ENCODE peak calls at places on chromosomes 16 and 17, in nine cellular contexts. One of them, this sample, is unnamed.

GRCh38 chr16:14405611-14406537 is 224.2 kb downstream of the PARN start:
- DNase-seq in thoracic aorta: no peak
- DNase-seq in MM.1S: peak
- DNase-seq in AG04450: no peak
- DNase-seq in GM23338: peak
- DNase-seq in gastrocnemius medialis: peak
- DNase-seq in choroid plexus epithelial cell: no peak
- DNase-seq in lower leg skin: no peak
- DNase-seq in GM12865: peak
- DNase-seq in this sample: no peak

GRCh38 chr17:82930924-82931695 is 91.3 kb upstream of the ZNF750 start:
- DNase-seq in GM12865: no peak
- DNase-seq in MM.1S: no peak
- DNase-seq in choroid plexus epithelial cell: no peak
- DNase-seq in gastrocnemius medialis: no peak
- DNase-seq in AG04450: no peak
- DNase-seq in GM23338: no peak
- DNase-seq in thoracic aorta: no peak
- DNase-seq in lower leg skin: no peak
- DNase-seq in this sample: no peak

GRCh38 chr16:2388875-2389433 is 40.3 kb upstream of the CCNF start:
- DNase-seq in AG04450: peak
- DNase-seq in MM.1S: no peak
- DNase-seq in thoracic aorta: no peak
- DNase-seq in gastrocnemius medialis: no peak
- DNase-seq in lower leg skin: no peak
- DNase-seq in choroid plexus epithelial cell: peak
- DNase-seq in GM23338: no peak
- DNase-seq in GM12865: no peak
- DNase-seq in this sample: no peak

GRCh38 chr16:89096042-89096717 is 2.5 kb downstream of the ACSF3 start:
- DNase-seq in GM12865: no peak
- DNase-seq in MM.1S: no peak
- DNase-seq in thoracic aorta: no peak
- DNase-seq in AG04450: no peak
- DNase-seq in lower leg skin: no peak
- DNase-seq in choroid plexus epithelial cell: no peak
- DNase-seq in gastrocnemius medialis: no peak
- DNase-seq in GM23338: no peak
- DNase-seq in this sample: no peak

GRCh38 chr17:69735285-69735684 is 320.8 kb downstream of the MAP2K6 start:
- DNase-seq in GM23338: no peak
- DNase-seq in GM12865: no peak
- DNase-seq in MM.1S: no peak
- DNase-seq in gastrocnemius medialis: no peak
- DNase-seq in AG04450: no peak
- DNase-seq in thoracic aorta: no peak
- DNase-seq in lower leg skin: no peak
- DNase-seq in choroid plexus epithelial cell: no peak
- DNase-seq in this sample: no peak

GRCh38 chr16:50635505-50636392 is 45.4 kb downstream of the SNX20 start:
- DNase-seq in choroid plexus epithelial cell: no peak
- DNase-seq in GM23338: peak
- DNase-seq in MM.1S: no peak
- DNase-seq in AG04450: no peak
- DNase-seq in gastrocnemius medialis: no peak
- DNase-seq in lower leg skin: no peak
- DNase-seq in thoracic aorta: no peak
- DNase-seq in GM12865: peak
- DNase-seq in this sample: no peak

GRCh38 chr17:79803997-79804855 is 7.3 kb upstream of the CBX8 start:
- DNase-seq in thoracic aorta: no peak
- DNase-seq in GM23338: peak
- DNase-seq in lower leg skin: no peak
- DNase-seq in gastrocnemius medialis: no peak
- DNase-seq in GM12865: peak
- DNase-seq in AG04450: no peak
- DNase-seq in choroid plexus epithelial cell: no peak
- DNase-seq in MM.1S: no peak
- DNase-seq in this sample: no peak

GRCh38 chr17:69874220-69874670 is 200.8 kb upstream of the KCNJ16 start:
- DNase-seq in gastrocnemius medialis: no peak
- DNase-seq in GM23338: no peak
- DNase-seq in thoracic aorta: no peak
- DNase-seq in MM.1S: no peak
- DNase-seq in GM12865: no peak
- DNase-seq in AG04450: no peak
- DNase-seq in choroid plexus epithelial cell: peak
- DNase-seq in lower leg skin: no peak
- DNase-seq in this sample: peak

GRCh38 chr16:79267781-79268180 is 332.8 kb downstream of the MAF start:
- DNase-seq in choroid plexus epithelial cell: no peak
- DNase-seq in GM12865: no peak
- DNase-seq in lower leg skin: no peak
- DNase-seq in GM23338: no peak
- DNase-seq in AG04450: no peak
- DNase-seq in thoracic aorta: no peak
- DNase-seq in MM.1S: no peak
- DNase-seq in gastrocnemius medialis: no peak
- DNase-seq in this sample: no peak

GRCh38 chr16:10728035-10728462 is 15.6 kb upstream of the NUBP1 start:
- DNase-seq in GM12865: peak
- DNase-seq in GM23338: no peak
- DNase-seq in thoracic aorta: no peak
- DNase-seq in lower leg skin: no peak
- DNase-seq in gastrocnemius medialis: no peak
- DNase-seq in choroid plexus epithelial cell: no peak
- DNase-seq in AG04450: no peak
- DNase-seq in MM.1S: peak
- DNase-seq in this sample: peak

GRCh38 chr16:17828012-17828411 is 357.3 kb upstream of the XYLT1 start:
- DNase-seq in thoracic aorta: no peak
- DNase-seq in choroid plexus epithelial cell: peak
- DNase-seq in gastrocnemius medialis: no peak
- DNase-seq in GM12865: no peak
- DNase-seq in MM.1S: no peak
- DNase-seq in GM23338: no peak
- DNase-seq in AG04450: no peak
- DNase-seq in lower leg skin: no peak
- DNase-seq in this sample: peak

GRCh38 chr16:9395958-9396359 is 304.5 kb downstream of the HAPSTR1 start:
- DNase-seq in MM.1S: no peak
- DNase-seq in thoracic aorta: no peak
- DNase-seq in GM23338: no peak
- DNase-seq in gastrocnemius medialis: no peak
- DNase-seq in AG04450: no peak
- DNase-seq in lower leg skin: no peak
- DNase-seq in choroid plexus epithelial cell: no peak
- DNase-seq in GM12865: no peak
- DNase-seq in this sample: no peak

GRCh38 chr16:89243664-89244063 is 26.2 kb downstream of the ZNF778 start:
- DNase-seq in MM.1S: no peak
- DNase-seq in GM12865: no peak
- DNase-seq in thoracic aorta: no peak
- DNase-seq in GM23338: no peak
- DNase-seq in choroid plexus epithelial cell: no peak
- DNase-seq in AG04450: no peak
- DNase-seq in gastrocnemius medialis: no peak
- DNase-seq in lower leg skin: no peak
- DNase-seq in this sample: no peak

GRCh38 chr16:65375651-65376050 is 253.8 kb upstream of the CDH11 start:
- DNase-seq in AG04450: no peak
- DNase-seq in MM.1S: no peak
- DNase-seq in gastrocnemius medialis: no peak
- DNase-seq in thoracic aorta: no peak
- DNase-seq in lower leg skin: no peak
- DNase-seq in GM12865: no peak
- DNase-seq in GM23338: no peak
- DNase-seq in choroid plexus epithelial cell: no peak
- DNase-seq in this sample: no peak

GRCh38 chr16:50393461-50394214 is 24.9 kb upstream of the BRD7 start:
- DNase-seq in GM12865: no peak
- DNase-seq in GM23338: no peak
- DNase-seq in thoracic aorta: no peak
- DNase-seq in gastrocnemius medialis: no peak
- DNase-seq in lower leg skin: peak
- DNase-seq in MM.1S: no peak
- DNase-seq in AG04450: no peak
- DNase-seq in choroid plexus epithelial cell: no peak
- DNase-seq in this sample: no peak

GRCh38 chr16:35862242-35862641 is 2402.8 kb downstream of the TP53TG3F start:
- DNase-seq in choroid plexus epithelial cell: no peak
- DNase-seq in MM.1S: no peak
- DNase-seq in GM12865: no peak
- DNase-seq in AG04450: no peak
- DNase-seq in GM23338: no peak
- DNase-seq in gastrocnemius medialis: no peak
- DNase-seq in thoracic aorta: no peak
- DNase-seq in lower leg skin: no peak
- DNase-seq in this sample: no peak

GRCh38 chr16:58488531-58488930 is 11.4 kb upstream of the NDRG4 start:
- DNase-seq in gastrocnemius medialis: no peak
- DNase-seq in GM23338: no peak
- DNase-seq in GM12865: no peak
- DNase-seq in thoracic aorta: no peak
- DNase-seq in AG04450: no peak
- DNase-seq in lower leg skin: no peak
- DNase-seq in MM.1S: no peak
- DNase-seq in choroid plexus epithelial cell: no peak
- DNase-seq in this sample: no peak

GRCh38 chr17:57369509-57369945 is 113.2 kb downstream of the MSI2 start:
- DNase-seq in gastrocnemius medialis: no peak
- DNase-seq in thoracic aorta: no peak
- DNase-seq in GM12865: peak
- DNase-seq in AG04450: no peak
- DNase-seq in MM.1S: no peak
- DNase-seq in GM23338: no peak
- DNase-seq in choroid plexus epithelial cell: peak
- DNase-seq in lower leg skin: no peak
- DNase-seq in this sample: peak

GRCh38 chr16:85399583-85400284 is 213.4 kb upstream of the GSE1 start:
- DNase-seq in thoracic aorta: no peak
- DNase-seq in choroid plexus epithelial cell: no peak
- DNase-seq in GM23338: no peak
- DNase-seq in gastrocnemius medialis: no peak
- DNase-seq in GM12865: no peak
- DNase-seq in lower leg skin: no peak
- DNase-seq in AG04450: no peak
- DNase-seq in MM.1S: no peak
- DNase-seq in this sample: no peak

GRCh38 chr16:75256059-75256870 is 4.8 kb upstream of the BCAR1 start:
- DNase-seq in lower leg skin: peak
- DNase-seq in MM.1S: no peak
- DNase-seq in AG04450: no peak
- DNase-seq in gastrocnemius medialis: peak
- DNase-seq in GM12865: no peak
- DNase-seq in GM23338: peak
- DNase-seq in thoracic aorta: no peak
- DNase-seq in choroid plexus epithelial cell: peak
- DNase-seq in this sample: no peak
- H3K4me3 ChIP-seq in lower leg skin: no peak
- H3K4me3 ChIP-seq in MM.1S: no peak
- H3K4me3 ChIP-seq in AG04450: no peak
- H3K4me3 ChIP-seq in gastrocnemius medialis: no peak
- H3K4me3 ChIP-seq in GM12865: no peak
- H3K4me3 ChIP-seq in GM23338: peak
- H3K4me3 ChIP-seq in thoracic aorta: peak
- H3K4me3 ChIP-seq in choroid plexus epithelial cell: no peak
- H3K4me3 ChIP-seq in this sample: peak

DNA sequence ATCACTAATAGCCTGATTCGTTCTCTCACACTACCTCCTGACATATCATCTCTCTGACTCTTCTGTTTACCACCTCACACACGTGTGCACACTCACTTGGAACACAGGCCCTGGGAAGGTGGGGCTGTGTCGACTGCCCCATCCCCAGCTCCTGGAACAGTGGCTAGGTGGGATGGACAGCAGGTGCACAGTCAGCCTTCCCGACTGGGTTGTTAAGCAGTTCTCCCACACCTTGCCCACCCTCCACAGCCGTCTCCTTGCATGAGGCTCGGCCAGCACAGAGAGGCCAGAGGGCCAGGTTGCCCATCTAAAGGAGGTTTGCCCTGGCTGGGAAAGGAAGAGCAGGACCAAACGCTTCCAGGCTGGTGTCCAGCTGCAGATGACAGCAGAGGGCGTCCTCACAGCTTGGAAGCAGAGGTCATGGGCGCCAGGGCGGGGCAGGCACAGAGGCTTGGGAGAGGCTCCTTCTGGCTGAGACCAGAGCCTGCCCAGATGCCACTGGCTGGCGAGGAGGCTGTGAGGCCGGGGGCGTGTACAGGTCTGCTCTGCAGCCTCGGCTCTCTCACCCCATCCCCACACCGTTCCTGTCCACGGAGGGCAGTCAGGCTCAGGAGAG is 92.8 kb downstream of the AMFR start:
- DNase-seq in gastrocnemius medialis: peak
- DNase-seq in choroid plexus epithelial cell: peak
- DNase-seq in GM12865: peak
- DNase-seq in AG04450: no peak
- DNase-seq in lower leg skin: peak
- DNase-seq in thoracic aorta: no peak
- DNase-seq in MM.1S: peak
- DNase-seq in GM23338: peak
- DNase-seq in this sample: peak
- TF ChIP-seq CTCF in gastrocnemius medialis: peak
- TF ChIP-seq CTCF in choroid plexus epithelial cell: peak
- TF ChIP-seq CTCF in GM12865: peak
- TF ChIP-seq CTCF in AG04450: peak
- TF ChIP-seq CTCF in lower leg skin: no peak
- TF ChIP-seq CTCF in thoracic aorta: no peak
- TF ChIP-seq CTCF in MM.1S: peak
- TF ChIP-seq CTCF in GM23338: peak
- TF ChIP-seq CTCF in this sample: peak

GRCh38 chr17:74213897-74214386 is 571 bp downstream of the TTYH2 start:
- DNase-seq in AG04450: no peak
- DNase-seq in GM12865: no peak
- DNase-seq in gastrocnemius medialis: peak
- DNase-seq in thoracic aorta: no peak
- DNase-seq in GM23338: peak
- DNase-seq in lower leg skin: no peak
- DNase-seq in choroid plexus epithelial cell: no peak
- DNase-seq in MM.1S: no peak
- DNase-seq in this sample: no peak
- H3K4me3 ChIP-seq in AG04450: peak
- H3K4me3 ChIP-seq in GM12865: peak
- H3K4me3 ChIP-seq in gastrocnemius medialis: peak
- H3K4me3 ChIP-seq in thoracic aorta: peak
- H3K4me3 ChIP-seq in GM23338: peak
- H3K4me3 ChIP-seq in lower leg skin: no peak
- H3K4me3 ChIP-seq in choroid plexus epithelial cell: peak
- H3K4me3 ChIP-seq in MM.1S: peak
- H3K4me3 ChIP-seq in this sample: peak

DNA sequence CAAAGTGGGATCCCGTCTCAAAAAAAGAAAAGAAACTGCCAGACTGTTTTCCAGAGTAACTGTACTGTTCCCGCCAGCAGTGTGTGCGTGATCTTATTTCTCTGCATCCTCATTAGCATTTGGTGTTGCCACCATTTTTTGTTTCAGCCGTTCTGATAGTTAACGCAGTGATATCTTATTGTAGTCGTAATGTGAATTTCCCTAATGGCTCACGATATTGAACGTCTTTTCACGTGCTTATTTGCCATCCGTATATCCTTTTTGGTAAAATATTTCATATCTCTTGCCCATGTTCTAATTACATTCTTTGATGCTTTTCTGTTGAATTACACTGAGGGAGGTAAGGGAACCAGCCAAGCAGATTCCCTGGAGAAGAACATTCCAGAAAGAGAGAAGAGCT is 92.4 kb downstream of the SEC14L1 start:
- DNase-seq in GM23338: no peak
- DNase-seq in gastrocnemius medialis: no peak
- DNase-seq in choroid plexus epithelial cell: no peak
- DNase-seq in thoracic aorta: no peak
- DNase-seq in AG04450: no peak
- DNase-seq in GM12865: no peak
- DNase-seq in lower leg skin: no peak
- DNase-seq in MM.1S: no peak
- DNase-seq in this sample: no peak
- TF ChIP-seq CTCF in GM23338: no peak
- TF ChIP-seq CTCF in gastrocnemius medialis: no peak
- TF ChIP-seq CTCF in choroid plexus epithelial cell: no peak
- TF ChIP-seq CTCF in thoracic aorta: no peak
- TF ChIP-seq CTCF in AG04450: no peak
- TF ChIP-seq CTCF in GM12865: no peak
- TF ChIP-seq CTCF in lower leg skin: no peak
- TF ChIP-seq CTCF in MM.1S: no peak
- TF ChIP-seq CTCF in this sample: no peak